ENCODE peak calls at places on chromosomes 6 and 20, in nine cellular contexts. One of them, this sample, is unnamed.

GRCh38 chr6:137271245-137272183 is 52.3 kb upstream of the IFNGR1 start:
- DNase-seq in endothelial cell of umbilical vein: peak
- DNase-seq in HCT116: peak
- DNase-seq in upper lobe of left lung: no peak
- DNase-seq in GM12878: no peak
- DNase-seq in K562: no peak
- DNase-seq in GM23338: peak
- DNase-seq in prostate gland: peak
- DNase-seq in SK-N-SH: peak
- DNase-seq in this sample: no peak

GRCh38 chr6:31620586-31621319 is at the start of gene PRRC2A:
- DNase-seq in GM12878: no peak
- DNase-seq in SK-N-SH: peak
- DNase-seq in HCT116: peak
- DNase-seq in GM23338: peak
- DNase-seq in prostate gland: peak
- DNase-seq in endothelial cell of umbilical vein: no peak
- DNase-seq in K562: peak
- DNase-seq in upper lobe of left lung: peak
- DNase-seq in this sample: no peak

GRCh38 chr6:52664991-52665686 is 5.8 kb upstream of the TMEM14A start:
- DNase-seq in upper lobe of left lung: no peak
- DNase-seq in HCT116: no peak
- DNase-seq in K562: no peak
- DNase-seq in endothelial cell of umbilical vein: no peak
- DNase-seq in GM23338: no peak
- DNase-seq in GM12878: no peak
- DNase-seq in SK-N-SH: no peak
- DNase-seq in prostate gland: no peak
- DNase-seq in this sample: no peak

GRCh38 chr6:157227202-157228166 is 95.8 kb downstream of the TMEM242 start:
- DNase-seq in endothelial cell of umbilical vein: peak
- DNase-seq in HCT116: no peak
- DNase-seq in upper lobe of left lung: no peak
- DNase-seq in K562: peak
- DNase-seq in GM23338: peak
- DNase-seq in SK-N-SH: peak
- DNase-seq in prostate gland: no peak
- DNase-seq in GM12878: no peak
- DNase-seq in this sample: no peak

GRCh38 chr20:5000263-5001173 is 792 bp downstream of the SLC23A2 start:
- DNase-seq in upper lobe of left lung: peak
- DNase-seq in K562: peak
- DNase-seq in HCT116: no peak
- DNase-seq in prostate gland: peak
- DNase-seq in endothelial cell of umbilical vein: no peak
- DNase-seq in GM12878: no peak
- DNase-seq in SK-N-SH: peak
- DNase-seq in GM23338: peak
- DNase-seq in this sample: no peak

GRCh38 chr6:151674578-151674977 is 132.9 kb upstream of the ESR1 start:
- DNase-seq in GM23338: no peak
- DNase-seq in K562: no peak
- DNase-seq in SK-N-SH: no peak
- DNase-seq in HCT116: no peak
- DNase-seq in prostate gland: no peak
- DNase-seq in GM12878: no peak
- DNase-seq in endothelial cell of umbilical vein: no peak
- DNase-seq in upper lobe of left lung: no peak
- DNase-seq in this sample: no peak

GRCh38 chr6:169955796-169956493 is 204.5 kb downstream of the ERMARD start:
- DNase-seq in K562: no peak
- DNase-seq in endothelial cell of umbilical vein: no peak
- DNase-seq in GM12878: no peak
- DNase-seq in prostate gland: no peak
- DNase-seq in SK-N-SH: no peak
- DNase-seq in GM23338: no peak
- DNase-seq in upper lobe of left lung: peak
- DNase-seq in HCT116: no peak
- DNase-seq in this sample: peak

GRCh38 chr6:53761036-53761435 is 33.8 kb upstream of the LRRC1 start:
- DNase-seq in GM12878: no peak
- DNase-seq in endothelial cell of umbilical vein: no peak
- DNase-seq in upper lobe of left lung: no peak
- DNase-seq in GM23338: no peak
- DNase-seq in SK-N-SH: no peak
- DNase-seq in K562: no peak
- DNase-seq in HCT116: no peak
- DNase-seq in prostate gland: no peak
- DNase-seq in this sample: no peak

GRCh38 chr20:53931597-53931996 is 138.8 kb downstream of the BCAS1 start:
- DNase-seq in GM12878: no peak
- DNase-seq in GM23338: no peak
- DNase-seq in K562: no peak
- DNase-seq in upper lobe of left lung: no peak
- DNase-seq in endothelial cell of umbilical vein: no peak
- DNase-seq in SK-N-SH: no peak
- DNase-seq in prostate gland: no peak
- DNase-seq in HCT116: no peak
- DNase-seq in this sample: no peak

GRCh38 chr20:53929399-53929798 is 141.0 kb downstream of the BCAS1 start:
- DNase-seq in prostate gland: no peak
- DNase-seq in HCT116: no peak
- DNase-seq in GM12878: no peak
- DNase-seq in GM23338: no peak
- DNase-seq in K562: no peak
- DNase-seq in endothelial cell of umbilical vein: no peak
- DNase-seq in SK-N-SH: no peak
- DNase-seq in upper lobe of left lung: no peak
- DNase-seq in this sample: no peak

GRCh38 chr20:53927990-53928389 is 142.4 kb downstream of the BCAS1 start:
- DNase-seq in GM12878: no peak
- DNase-seq in endothelial cell of umbilical vein: no peak
- DNase-seq in SK-N-SH: no peak
- DNase-seq in upper lobe of left lung: no peak
- DNase-seq in GM23338: no peak
- DNase-seq in prostate gland: no peak
- DNase-seq in HCT116: no peak
- DNase-seq in K562: no peak
- DNase-seq in this sample: no peak

GRCh38 chr20:53930651-53931504 is 139.5 kb downstream of the BCAS1 start:
- DNase-seq in prostate gland: no peak
- DNase-seq in GM12878: no peak
- DNase-seq in SK-N-SH: no peak
- DNase-seq in K562: no peak
- DNase-seq in endothelial cell of umbilical vein: no peak
- DNase-seq in HCT116: no peak
- DNase-seq in GM23338: no peak
- DNase-seq in upper lobe of left lung: no peak
- DNase-seq in this sample: no peak

DNA sequence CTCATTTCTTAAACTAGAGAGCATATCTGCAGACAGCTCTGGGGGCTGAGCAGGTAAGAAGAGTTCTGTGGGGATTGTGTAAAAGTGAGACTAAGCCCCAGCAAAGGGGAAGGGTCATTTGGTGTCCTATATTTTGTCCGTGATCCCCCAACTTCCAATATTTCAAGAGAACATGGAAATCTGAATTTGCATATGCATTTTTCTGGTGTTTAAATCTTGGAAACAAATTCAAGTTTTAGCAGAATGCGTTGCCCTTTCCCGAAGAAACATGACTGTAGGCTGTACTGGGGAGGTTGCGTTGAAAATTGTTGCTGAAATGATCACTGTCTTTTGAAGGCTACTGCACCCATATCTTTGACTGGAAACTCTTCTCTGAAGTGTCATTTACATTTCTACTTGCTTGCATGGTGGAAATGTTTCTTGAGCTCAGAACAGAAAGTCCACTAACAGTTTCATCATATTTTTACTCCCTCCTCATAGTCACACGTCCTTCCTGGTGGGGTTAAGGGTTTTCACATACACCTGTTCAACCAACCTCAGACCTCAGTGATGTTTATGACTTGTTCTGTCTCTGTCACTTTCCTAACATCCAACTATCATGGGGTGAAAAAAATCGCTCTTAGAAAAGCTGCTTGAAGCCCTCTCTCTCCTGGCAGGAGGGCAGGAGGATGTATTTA is 140.3 kb downstream of the BCAS1 start:
- DNase-seq in GM12878: peak
- DNase-seq in endothelial cell of umbilical vein: no peak
- DNase-seq in upper lobe of left lung: no peak
- DNase-seq in HCT116: no peak
- DNase-seq in SK-N-SH: no peak
- DNase-seq in GM23338: no peak
- DNase-seq in prostate gland: no peak
- DNase-seq in K562: no peak
- DNase-seq in this sample: no peak
- TF ChIP-seq POLR2AphosphoS5 in GM12878: peak
- TF ChIP-seq POLR2AphosphoS5 in endothelial cell of umbilical vein: no peak
- TF ChIP-seq POLR2AphosphoS5 in upper lobe of left lung: no peak
- TF ChIP-seq POLR2AphosphoS5 in HCT116: no peak
- TF ChIP-seq POLR2AphosphoS5 in SK-N-SH: no peak
- TF ChIP-seq POLR2AphosphoS5 in GM23338: no peak
- TF ChIP-seq POLR2AphosphoS5 in prostate gland: no peak
- TF ChIP-seq POLR2AphosphoS5 in K562: no peak
- TF ChIP-seq POLR2AphosphoS5 in this sample: no peak

GRCh38 chr6:90261801-90262200 is 34.8 kb downstream of the BACH2 start:
- DNase-seq in GM12878: no peak
- DNase-seq in K562: no peak
- DNase-seq in GM23338: no peak
- DNase-seq in HCT116: no peak
- DNase-seq in upper lobe of left lung: no peak
- DNase-seq in endothelial cell of umbilical vein: no peak
- DNase-seq in SK-N-SH: no peak
- DNase-seq in prostate gland: no peak
- DNase-seq in this sample: no peak

GRCh38 chr6:90253631-90254030 is 43.0 kb downstream of the BACH2 start:
- DNase-seq in K562: no peak
- DNase-seq in GM12878: no peak
- DNase-seq in HCT116: no peak
- DNase-seq in SK-N-SH: no peak
- DNase-seq in GM23338: no peak
- DNase-seq in upper lobe of left lung: no peak
- DNase-seq in endothelial cell of umbilical vein: no peak
- DNase-seq in prostate gland: no peak
- DNase-seq in this sample: no peak

GRCh38 chr6:90251295-90251992 is 45.2 kb downstream of the BACH2 start:
- DNase-seq in prostate gland: no peak
- DNase-seq in endothelial cell of umbilical vein: no peak
- DNase-seq in upper lobe of left lung: no peak
- DNase-seq in HCT116: no peak
- DNase-seq in K562: no peak
- DNase-seq in SK-N-SH: no peak
- DNase-seq in GM23338: no peak
- DNase-seq in GM12878: peak
- DNase-seq in this sample: no peak

GRCh38 chr6:90256698-90257485 is 39.8 kb downstream of the BACH2 start:
- DNase-seq in GM12878: no peak
- DNase-seq in GM23338: no peak
- DNase-seq in endothelial cell of umbilical vein: peak
- DNase-seq in upper lobe of left lung: no peak
- DNase-seq in prostate gland: no peak
- DNase-seq in SK-N-SH: no peak
- DNase-seq in K562: no peak
- DNase-seq in HCT116: no peak
- DNase-seq in this sample: no peak

DNA sequence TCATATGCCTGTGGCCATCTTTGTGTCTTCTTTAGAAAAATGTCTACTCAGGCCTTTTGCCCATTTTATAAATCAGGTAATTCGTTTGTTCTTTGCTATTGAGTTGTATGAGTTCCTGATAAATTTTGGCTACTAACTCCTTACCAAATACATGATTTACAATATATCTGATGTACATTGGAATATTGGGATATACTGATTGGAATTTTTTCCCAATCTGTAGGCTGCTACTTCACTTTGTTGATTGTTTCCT is 39.2 kb downstream of the BACH2 start:
- DNase-seq in GM12878: no peak
- DNase-seq in upper lobe of left lung: no peak
- DNase-seq in GM23338: no peak
- DNase-seq in SK-N-SH: no peak
- DNase-seq in HCT116: no peak
- DNase-seq in endothelial cell of umbilical vein: no peak
- DNase-seq in K562: no peak
- DNase-seq in prostate gland: no peak
- DNase-seq in this sample: no peak
- H3K27ac ChIP-seq in GM12878: no peak
- H3K27ac ChIP-seq in upper lobe of left lung: no peak
- H3K27ac ChIP-seq in GM23338: no peak
- H3K27ac ChIP-seq in SK-N-SH: peak
- H3K27ac ChIP-seq in HCT116: no peak
- H3K27ac ChIP-seq in endothelial cell of umbilical vein: peak
- H3K27ac ChIP-seq in K562: no peak
- H3K27ac ChIP-seq in prostate gland: no peak
- H3K27ac ChIP-seq in this sample: no peak

GRCh38 chr20:10781526-10781925 is 107.7 kb upstream of the JAG1 start:
- DNase-seq in GM12878: peak
- DNase-seq in HCT116: no peak
- DNase-seq in K562: no peak
- DNase-seq in prostate gland: no peak
- DNase-seq in endothelial cell of umbilical vein: no peak
- DNase-seq in GM23338: no peak
- DNase-seq in SK-N-SH: no peak
- DNase-seq in upper lobe of left lung: no peak
- DNase-seq in this sample: no peak
- H3K4me3 ChIP-seq in GM12878: no peak
- H3K4me3 ChIP-seq in HCT116: no peak
- H3K4me3 ChIP-seq in K562: no peak
- H3K4me3 ChIP-seq in prostate gland: no peak
- H3K4me3 ChIP-seq in endothelial cell of umbilical vein: no peak
- H3K4me3 ChIP-seq in GM23338: no peak
- H3K4me3 ChIP-seq in SK-N-SH: no peak
- H3K4me3 ChIP-seq in upper lobe of left lung: no peak
- H3K4me3 ChIP-seq in this sample: no peak

DNA sequence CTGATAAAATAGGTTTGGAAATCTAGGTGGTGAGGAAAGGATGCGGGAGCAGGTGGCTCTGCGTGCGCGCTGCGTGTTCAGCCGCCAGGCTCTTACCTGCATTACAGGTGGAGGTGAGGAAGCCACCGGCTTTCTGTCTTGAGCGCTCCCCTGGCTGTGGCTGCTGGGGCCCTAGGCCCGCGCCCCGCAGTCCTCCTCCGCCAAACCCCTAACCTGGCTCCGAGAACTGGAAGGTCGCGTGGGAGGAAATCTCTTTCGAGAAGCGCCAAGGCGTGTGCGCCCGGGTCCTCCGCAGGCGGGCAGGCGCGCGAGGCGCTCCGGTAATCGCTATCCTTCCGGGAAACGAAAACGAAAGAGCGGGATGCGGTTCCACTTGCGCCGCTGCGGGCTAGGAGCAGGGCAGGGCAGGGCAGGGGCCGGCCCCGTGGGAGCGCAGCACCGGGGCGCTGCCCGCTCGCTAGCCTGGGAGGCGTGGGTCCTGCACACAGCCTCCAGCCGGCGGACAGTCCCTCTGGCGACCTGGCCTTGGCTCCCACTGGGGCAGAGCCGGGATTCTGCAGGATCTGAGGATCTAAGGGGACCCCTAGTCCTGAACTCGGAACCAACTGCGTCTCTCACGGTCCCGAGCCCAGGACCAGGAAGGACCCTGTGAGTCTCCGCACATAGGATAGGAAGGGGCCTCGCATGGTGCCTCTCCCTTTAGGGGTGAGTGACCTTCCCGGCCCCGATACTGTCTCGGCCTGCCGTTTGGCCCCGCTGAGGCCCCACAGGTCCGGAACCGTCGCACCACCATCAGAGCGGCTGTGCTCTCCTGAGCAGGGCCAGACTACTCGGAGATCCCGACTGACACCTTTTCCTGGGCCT is at the start of gene ETV7:
- DNase-seq in GM12878: no peak
- DNase-seq in K562: no peak
- DNase-seq in SK-N-SH: peak
- DNase-seq in prostate gland: peak
- DNase-seq in GM23338: peak
- DNase-seq in endothelial cell of umbilical vein: no peak
- DNase-seq in HCT116: no peak
- DNase-seq in upper lobe of left lung: peak
- DNase-seq in this sample: no peak
- TF ChIP-seq POLR2AphosphoS5 in GM12878: no peak
- TF ChIP-seq POLR2AphosphoS5 in K562: no peak
- TF ChIP-seq POLR2AphosphoS5 in SK-N-SH: no peak
- TF ChIP-seq POLR2AphosphoS5 in prostate gland: no peak
- TF ChIP-seq POLR2AphosphoS5 in GM23338: no peak
- TF ChIP-seq POLR2AphosphoS5 in endothelial cell of umbilical vein: no peak
- TF ChIP-seq POLR2AphosphoS5 in HCT116: no peak
- TF ChIP-seq POLR2AphosphoS5 in upper lobe of left lung: peak
- TF ChIP-seq POLR2AphosphoS5 in this sample: peak